ENCODE peak calls at places on chromosomes 2 and 18, in five cellular contexts. O, Q, N, M and C are unnamed samples.

GRCh38 chr2:67641709-67642397 is 244.7 kb downstream of the ETAA1 start:
- DNase-seq in O (no peak), Q (no peak), N (no peak), M (no peak), C (no peak)

GRCh38 chr18:26086959-26087358 is 3.5 kb downstream of the SS18 start:
- DNase-seq in O (no peak), Q (no peak), N (no peak), M (no peak), C (no peak)

GRCh38 chr2:15705839-15706386 is 114.2 kb downstream of the DDX1 start:
- DNase-seq in O (no peak), Q (no peak), N (no peak), M (no peak), C (no peak)

GRCh38 chr2:11753886-11754704 is 7.7 kb downstream of the LPIN1 start:
- DNase-seq in O (peak; percentile 62), Q (no peak), N (peak; percentile 73), M (peak; percentile 77), C (peak; percentile 61)

GRCh38 chr18:72086421-72086820 is 457.7 kb downstream of the CBLN2 start:
- DNase-seq in O (no peak), Q (no peak), N (no peak), M (no peak), C (no peak)

GRCh38 chr2:27809761-27810241 is 38.3 kb downstream of the MRPL33 start:
- DNase-seq in O (no peak), Q (no peak), N (peak; percentile 55), M (no peak), C (peak; percentile 81)

GRCh38 chr18:4639628-4640310 is 184.7 kb upstream of the DLGAP1 start:
- DNase-seq in O (no peak), Q (peak; percentile 13), N (no peak), M (no peak), C (no peak)

GRCh38 chr18:12837747-12838146 is 46.3 kb downstream of the PTPN2 start:
- DNase-seq in O (no peak), Q (no peak), N (no peak), M (no peak), C (no peak)

GRCh38 chr18:33875029-33875428 is 297.0 kb downstream of the ASXL3 start:
- DNase-seq in O (no peak), Q (no peak), N (no peak), M (no peak), C (no peak)

GRCh38 chr18:76751538-76751890 is 70.8 kb upstream of the ZNF236 start:
- DNase-seq in O (no peak), Q (no peak), N (no peak), M (no peak), C (no peak)

GRCh38 chr2:217054791-217055190 is 194.9 kb upstream of the TNP1 start:
- DNase-seq in O (no peak), Q (peak; percentile 83), N (no peak), M (no peak), C (peak; percentile 28)

GRCh38 chr2:147649963-147650362 is 194.9 kb upstream of the ACVR2A start:
- DNase-seq in O (no peak), Q (no peak), N (no peak), M (no peak), C (no peak)